ENCODE peak calls at places on chromosomes 16 and 17, in eight cellular contexts. K is Peyer's patch, M is GM12878, Z is IMR-90, A is H54, W is transverse colon, F is body of pancreas, H is A549. I is an unnamed sample.

GRCh38 chr17:62343764-62344163 is 36.6 kb upstream of the EFCAB3 start:
- DNase-seq in W (no peak), Z (no peak), K (no peak), F (no peak), M (no peak), A (no peak), H (no peak), I (no peak)

GRCh38 chr16:361341-361871 is 8.9 kb upstream of the AXIN1 start:
- DNase-seq in A (no peak), K (no peak), M (no peak), Z (no peak), W (no peak), F (no peak), H (no peak), I (no peak)

GRCh38 chr16:73735018-73735417 is 561.6 kb upstream of the PSMD7 start:
- DNase-seq in M (peak; percentile 11), A (no peak), Z (peak; percentile 75), H (peak; percentile 13), F (no peak), W (no peak), K (no peak), I (no peak)

GRCh38 chr17:50328360-50328759 is 17.6 kb upstream of the XYLT2 start:
- DNase-seq in F (no peak), H (no peak), K (no peak), W (no peak), M (no peak), Z (no peak), A (no peak), I (no peak)

GRCh38 chr17:38905375-38905774 is 20.0 kb upstream of the LASP1NB start:
- DNase-seq in K (no peak), Z (no peak), F (no peak), H (no peak), W (no peak), A (no peak), M (no peak), I (no peak)

GRCh38 chr16:23081675-23082119 is 67.6 kb downstream of the USP31 start:
- DNase-seq in Z (peak; percentile 35), M (no peak), W (no peak), F (no peak), K (no peak), A (no peak), H (peak; percentile 83), I (no peak)

GRCh38 chr17:5282639-5283217 is 644 bp downstream of the RABEP1 start:
- DNase-seq in Z (no peak), K (no peak), A (no peak), F (peak; percentile 22), H (peak; percentile 47), M (no peak), W (peak; percentile 15), I (no peak)

GRCh38 chr16:71933913-71934696 is 38.8 kb downstream of the IST1 start:
- DNase-seq in M (no peak), Z (peak; percentile 79), F (no peak), W (no peak), K (no peak), A (peak; percentile 33), H (no peak), I (peak; percentile 21)

GRCh38 chr17:75843577-75844529 is at the start of gene UNC13D:
- DNase-seq in F (peak; percentile 45), Z (no peak), A (no peak), H (no peak), W (peak; percentile 55), K (peak; percentile 81), M (no peak), I (peak; percentile 89)

GRCh38 chr17:75846701-75847594 is 2.7 kb upstream of the UNC13D start:
- DNase-seq in M (no peak), K (no peak), H (no peak), A (no peak), W (no peak), F (peak; percentile 91), Z (no peak), I (no peak)

GRCh38 chr17:75844530-75845057 is 390 bp upstream of the UNC13D start:
- DNase-seq in M (no peak), K (peak; percentile 54), A (peak; percentile 90), Z (no peak), W (peak; percentile 85), H (peak; percentile 76), F (peak; percentile 89), I (peak; percentile 68)

GRCh38 chr17:75845933-75846700 is 1.9 kb upstream of the UNC13D start:
- DNase-seq in F (no peak), A (no peak), H (no peak), W (peak; percentile 41), Z (no peak), K (no peak), M (no peak), I (no peak)

DNA sequence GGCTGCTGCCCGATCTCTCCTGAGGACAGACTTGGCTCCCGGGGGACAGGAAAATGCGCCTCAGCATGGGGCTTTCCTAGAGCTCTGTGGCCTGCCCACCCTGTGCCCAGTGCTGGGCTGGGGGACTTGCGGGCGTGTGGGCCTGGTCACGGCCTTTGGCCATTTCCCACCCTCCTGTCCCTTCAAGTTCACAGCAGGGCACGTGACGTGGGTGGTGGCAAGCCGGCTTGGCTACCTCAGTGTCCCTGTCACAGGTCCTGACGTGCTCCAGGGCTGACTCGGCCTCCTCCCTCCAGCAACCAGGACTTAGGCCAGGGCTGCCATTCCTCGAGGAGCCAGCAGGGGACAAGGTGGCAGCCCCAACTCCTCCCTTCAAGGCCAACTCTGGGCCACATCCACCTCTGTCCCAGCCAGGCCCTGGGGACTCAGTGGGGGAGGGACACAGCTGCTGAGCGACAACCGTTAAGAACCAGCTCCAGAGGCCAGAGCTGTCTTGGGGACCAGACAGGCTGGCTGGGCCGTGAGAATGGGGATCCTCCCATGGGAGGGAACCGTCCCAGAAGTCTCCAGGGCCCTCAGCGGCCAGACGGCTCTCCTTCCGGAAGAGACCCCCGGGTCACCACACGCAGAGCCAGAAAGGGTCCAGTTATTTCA is 981 bp upstream of the UNC13D start:
- DNase-seq in Z (peak; percentile 73), F (peak; percentile 97), M (peak; percentile 81), H (peak; percentile 91), K (peak; percentile 81), W (peak; percentile 91), A (peak; percentile 92), I (peak; percentile 92)
- TF ChIP-seq POLR2A in Z (no peak), F (peak; percentile 73), M (peak; percentile 59), H (no peak), K (no peak), W (peak; percentile 42), A (peak; percentile 22), I (peak; percentile 45)

GRCh38 chr17:57071991-57072944 is 12.8 kb upstream of the AKAP1 start:
- DNase-seq in W (no peak), M (no peak), F (no peak), A (no peak), H (no peak), Z (no peak), K (no peak), I (no peak)

GRCh38 chr17:57067781-57068180 is 17.3 kb upstream of the AKAP1 start:
- DNase-seq in F (no peak), A (no peak), H (no peak), Z (no peak), M (no peak), K (no peak), W (no peak), I (no peak)

GRCh38 chr17:57068707-57069106 is 16.3 kb upstream of the AKAP1 start:
- DNase-seq in M (no peak), Z (no peak), A (no peak), H (no peak), K (no peak), F (no peak), W (no peak), I (no peak)

GRCh38 chr17:57067162-57067561 is 17.9 kb upstream of the AKAP1 start:
- DNase-seq in K (no peak), M (no peak), W (peak; percentile 16), F (no peak), A (no peak), Z (no peak), H (no peak), I (no peak)

GRCh38 chr17:57068222-57068658 is 16.8 kb upstream of the AKAP1 start:
- DNase-seq in A (peak; percentile 34), K (no peak), F (no peak), Z (no peak), H (no peak), W (no peak), M (no peak), I (no peak)
- TF ChIP-seq POLR2A in A (no peak), K (no peak), F (no peak), Z (no peak), H (no peak), W (no peak), M (no peak), I (no peak)

GRCh38 chr17:36496018-36496789 is 9.7 kb downstream of the ZNHIT3 start:
- DNase-seq in H (no peak), M (no peak), K (no peak), W (no peak), Z (peak; percentile 16), F (no peak), A (no peak), I (no peak)

GRCh38 chr17:36498155-36498554 is 11.7 kb downstream of the ZNHIT3 start:
- DNase-seq in F (no peak), W (no peak), A (no peak), H (no peak), K (no peak), Z (no peak), M (no peak), I (no peak)

GRCh38 chr17:36493956-36494355 is 7.5 kb downstream of the ZNHIT3 start:
- DNase-seq in A (no peak), W (no peak), M (no peak), F (no peak), K (no peak), H (no peak), Z (no peak), I (no peak)

GRCh38 chr17:36494674-36495073 is 8.2 kb downstream of the ZNHIT3 start:
- DNase-seq in M (no peak), W (no peak), H (no peak), F (no peak), Z (no peak), K (no peak), A (no peak), I (no peak)

DNA sequence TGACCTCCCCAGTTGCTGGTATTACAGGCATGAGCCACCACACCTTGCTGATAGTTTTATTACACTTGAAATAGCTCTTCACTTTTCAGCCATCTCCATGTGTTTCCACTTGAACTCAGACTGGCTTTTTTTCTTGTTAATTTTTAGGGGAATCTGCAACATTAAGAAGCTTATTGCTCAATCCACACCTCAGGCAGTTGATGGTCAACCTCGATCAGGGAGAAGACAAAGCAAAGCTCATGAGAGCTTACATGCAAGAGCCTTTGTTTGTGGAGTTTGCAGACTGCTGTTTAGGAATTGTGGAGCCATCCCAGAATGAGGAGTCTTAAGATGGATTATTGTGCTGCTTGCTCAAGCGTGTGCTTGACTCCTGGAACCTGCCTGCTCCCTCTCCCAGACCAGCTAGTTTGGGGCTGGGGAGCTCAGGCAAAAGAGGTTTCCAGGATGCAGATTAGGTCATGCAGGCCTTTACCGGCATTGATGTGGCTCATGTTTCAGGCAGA is 8.6 kb downstream of the ZNHIT3 start:
- DNase-seq in K (no peak), Z (no peak), A (no peak), M (no peak), W (no peak), H (no peak), F (no peak), I (no peak)
- TF ChIP-seq POLR2A in K (no peak), Z (no peak), A (no peak), M (no peak), W (no peak), H (no peak), F (no peak), I (no peak)

DNA sequence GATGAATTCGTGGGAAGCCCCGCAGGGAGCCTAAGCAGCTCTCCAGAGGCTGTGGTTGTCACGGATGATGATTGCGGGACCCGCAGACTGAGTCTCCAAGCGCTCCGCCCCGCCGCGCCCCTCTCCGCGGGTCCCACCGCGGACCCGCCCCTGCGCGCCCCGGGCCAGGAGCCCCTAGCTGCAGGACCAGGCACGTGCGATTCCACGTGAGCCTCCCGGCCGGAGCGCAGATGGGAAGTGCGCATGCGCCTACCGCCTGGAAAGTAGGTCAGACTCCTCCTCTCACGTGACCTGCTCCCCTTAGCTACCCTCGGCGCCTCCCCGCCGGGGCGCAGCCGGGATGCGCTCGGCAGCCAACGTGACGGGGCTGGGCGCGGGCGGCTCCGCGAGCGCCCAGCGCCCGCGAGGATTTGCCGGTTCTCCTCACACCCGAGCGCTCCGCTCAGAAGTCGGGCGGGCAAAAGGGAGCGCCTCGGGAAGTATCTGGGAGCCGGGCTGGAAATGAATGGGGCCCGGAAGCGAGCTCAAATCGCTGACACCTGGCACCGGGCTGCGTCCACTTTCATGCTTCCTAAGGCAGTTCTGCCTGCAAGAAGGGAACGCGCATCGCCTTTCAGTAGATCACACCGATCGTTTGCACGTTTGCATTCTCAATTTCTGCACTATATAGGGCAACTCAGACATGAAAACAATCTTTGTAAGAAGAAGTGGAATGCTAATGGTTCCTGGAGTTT is 26.4 kb upstream of the HLF start:
- DNase-seq in H (peak; percentile 94), M (peak; percentile 59), Z (peak; percentile 85), A (peak; percentile 99), W (peak; percentile 93), K (peak; percentile 79), F (peak; percentile 94), I (peak; percentile 93)
- TF ChIP-seq POLR2A in H (peak; percentile 55), M (peak; percentile 73), Z (no peak), A (peak; percentile 56), W (no peak), K (peak; percentile 34), F (peak; percentile 34), I (no peak)